ENCODE peak calls at places on chromosomes 6 and 20, in eight cellular contexts. M is mucosa of descending colon, O is neural crest cell, T is BJ, V is astrocyte of the spinal cord, Q is IMR-90, P is kidney epithelial cell, E is transverse colon. L is an unnamed sample.

GRCh38 chr6:21371676-21372161 is 221.8 kb upstream of the SOX4 start:
- DNase-seq in M (no peak), O (no peak), T (peak), V (peak), Q (no peak), P (no peak), E (no peak), L (peak)

GRCh38 chr6:154916857-154917256 is 78.3 kb upstream of the TIAM2 start:
- DNase-seq in M (no peak), O (no peak), T (no peak), V (peak), Q (no peak), P (no peak), E (no peak), L (no peak)

GRCh38 chr6:77172578-77172977 is 290.7 kb downstream of the HTR1B start:
- DNase-seq in M (peak), O (no peak), T (no peak), V (no peak), Q (no peak), P (no peak), E (no peak), L (no peak)

GRCh38 chr6:125962900-125963497 is 6.4 kb downstream of the HINT3 start:
- DNase-seq in M (no peak), O (no peak), T (no peak), V (no peak), Q (no peak), P (no peak), E (no peak), L (no peak)

GRCh38 chr6:146860583-146860982 is 261.8 kb downstream of the ADGB start:
- DNase-seq in M (no peak), O (no peak), T (no peak), V (no peak), Q (no peak), P (no peak), E (no peak), L (peak)

GRCh38 chr6:15593798-15594197 is 69.0 kb downstream of the DTNBP1 start:
- DNase-seq in M (no peak), O (no peak), T (no peak), V (peak), Q (peak), P (no peak), E (no peak), L (peak)

GRCh38 chr6:43226192-43226851 is 3.0 kb downstream of the DNPH1 start:
- DNase-seq in M (no peak), O (no peak), T (no peak), V (no peak), Q (no peak), P (no peak), E (no peak), L (no peak)

GRCh38 chr20:16621435-16622141 is 48.3 kb upstream of the KIF16B start:
- DNase-seq in M (no peak), O (no peak), T (no peak), V (no peak), Q (no peak), P (no peak), E (no peak), L (no peak)

GRCh38 chr20:7673841-7674240 is 266.4 kb downstream of the HAO1 start:
- DNase-seq in M (no peak), O (no peak), T (peak), V (peak), Q (no peak), P (no peak), E (no peak), L (peak)

GRCh38 chr6:166433096-166433495 is 50.4 kb upstream of the MPC1 start:
- DNase-seq in M (no peak), O (no peak), T (no peak), V (no peak), Q (no peak), P (no peak), E (no peak), L (no peak)

GRCh38 chr6:90537027-90537426 is 49.8 kb downstream of the MAP3K7 start:
- DNase-seq in M (no peak), O (no peak), T (peak), V (no peak), Q (peak), P (no peak), E (no peak), L (peak)

GRCh38 chr6:149499066-149499465 is 14.3 kb upstream of the ZC3H12D start:
- DNase-seq in M (no peak), O (no peak), T (peak), V (peak), Q (peak), P (peak), E (no peak), L (peak)

GRCh38 chr6:71246596-71246995 is 42.0 kb upstream of the OGFRL1 start:
- DNase-seq in M (no peak), O (no peak), T (no peak), V (no peak), Q (no peak), P (no peak), E (no peak), L (no peak)
- TF ChIP-seq CTCF in M (no peak), O (no peak), T (no peak), V (no peak), Q (no peak), P (no peak), E (no peak), L (no peak)

GRCh38 chr6:144951730-144952437 is 666.7 kb downstream of the UTRN start:
- DNase-seq in M (no peak), O (no peak), T (no peak), V (no peak), Q (no peak), P (no peak), E (no peak), L (no peak)
- TF ChIP-seq CTCF in M (no peak), O (no peak), T (no peak), V (no peak), Q (no peak), P (no peak), E (no peak), L (no peak)

GRCh38 chr6:1585669-1586049 is 24.1 kb upstream of the FOXC1 start:
- DNase-seq in M (no peak), O (no peak), T (no peak), V (no peak), Q (no peak), P (no peak), E (no peak), L (no peak)

GRCh38 chr6:1584146-1584545 is 25.6 kb upstream of the FOXC1 start:
- DNase-seq in M (no peak), O (no peak), T (no peak), V (no peak), Q (no peak), P (no peak), E (no peak), L (no peak)

GRCh38 chr6:1586256-1586655 is 23.5 kb upstream of the FOXC1 start:
- DNase-seq in M (no peak), O (no peak), T (no peak), V (no peak), Q (no peak), P (no peak), E (no peak), L (no peak)

GRCh38 chr6:1586861-1587450 is 22.8 kb upstream of the FOXC1 start:
- DNase-seq in M (no peak), O (no peak), T (no peak), V (no peak), Q (no peak), P (no peak), E (no peak), L (no peak)

DNA sequence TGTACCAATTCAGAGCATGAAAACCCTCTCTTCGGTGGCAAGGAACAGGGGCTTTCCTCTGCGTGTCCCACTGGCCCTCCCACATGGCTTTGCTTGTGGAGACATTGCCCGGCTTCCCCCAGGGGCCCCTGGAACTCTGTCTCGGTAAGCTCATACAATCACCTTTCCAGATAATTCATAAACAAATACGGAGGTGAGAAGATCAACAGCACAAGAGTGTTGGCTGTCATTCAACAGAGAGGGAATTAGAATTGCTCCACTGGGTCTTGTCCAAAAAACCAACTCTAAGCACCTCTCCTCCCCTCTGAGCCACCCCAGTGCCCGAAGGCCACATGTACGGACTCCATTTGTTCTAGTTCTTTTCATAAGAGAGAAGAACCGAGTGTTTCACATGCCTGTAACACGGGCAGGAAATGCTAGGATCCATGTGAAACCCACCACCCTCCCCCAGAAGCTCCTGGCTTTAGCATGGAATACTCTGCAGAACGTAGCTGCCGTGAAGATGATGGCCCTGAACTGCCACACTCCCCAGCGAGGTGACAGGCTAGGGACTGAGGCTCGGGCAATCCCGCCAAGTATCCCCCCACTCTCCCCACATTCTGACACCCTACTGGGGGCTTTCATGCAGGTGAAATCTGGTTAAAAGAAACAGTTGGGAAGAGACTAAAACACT is 24.6 kb upstream of the FOXC1 start:
- DNase-seq in M (no peak), O (no peak), T (no peak), V (no peak), Q (no peak), P (no peak), E (no peak), L (no peak)
- TF ChIP-seq CTCF in M (no peak), O (no peak), T (no peak), V (no peak), Q (no peak), P (no peak), E (no peak), L (no peak)

DNA sequence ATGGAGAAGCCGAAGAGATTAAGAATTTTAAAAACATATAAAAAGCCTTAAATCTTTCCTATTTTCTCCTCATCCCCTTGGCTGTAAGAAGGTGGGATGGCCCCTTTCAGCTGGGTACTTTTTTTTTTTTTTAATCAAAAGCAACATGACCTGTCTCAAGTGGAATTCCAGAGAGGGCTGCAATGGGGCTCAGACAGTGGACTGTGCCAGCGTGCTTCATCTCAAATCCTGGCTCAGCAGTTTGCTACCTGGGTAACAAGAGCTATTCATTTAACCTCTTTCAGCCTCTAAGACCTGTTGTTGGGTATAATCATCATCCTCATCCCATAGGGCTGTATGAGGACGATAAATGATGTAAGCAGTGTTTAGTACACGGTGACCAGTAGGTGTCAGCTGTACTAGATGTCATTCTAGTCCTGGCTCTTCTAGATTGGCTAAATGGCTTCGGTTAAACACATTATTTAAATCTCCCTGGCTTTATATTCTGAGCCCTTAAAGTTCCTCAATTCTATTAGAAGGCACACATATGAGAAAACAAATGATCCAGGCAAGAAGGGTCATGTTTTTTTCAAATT is 6.9 kb upstream of the PPP1R3G start:
- DNase-seq in M (no peak), O (no peak), T (no peak), V (no peak), Q (no peak), P (no peak), E (no peak), L (no peak)
- TF ChIP-seq CTCF in M (no peak), O (no peak), T (no peak), V (peak), Q (no peak), P (no peak), E (no peak), L (no peak)